ENCODE peak calls at places on chromosomes 6 and 20, in seven cellular contexts. One of them, this sample, is unnamed.

GRCh38 chr6:149723771-149724417 is 6.0 kb upstream of the LATS1 start:
- DNase-seq in H1: no peak
- DNase-seq in GM12878: no peak
- DNase-seq in HepG2: peak; percentile 77
- DNase-seq in K562: peak; percentile 89
- DNase-seq in SK-N-SH: peak; percentile 53
- DNase-seq in HCT116: peak; percentile 60
- DNase-seq in this sample: peak; percentile 79

GRCh38 chr20:46767127-46767761 is 57.8 kb downstream of the SLC2A10 start:
- DNase-seq in HepG2: peak; percentile 63
- DNase-seq in K562: peak; percentile 56
- DNase-seq in H1: peak; percentile 72
- DNase-seq in GM12878: no peak
- DNase-seq in HCT116: peak; percentile 46
- DNase-seq in SK-N-SH: peak; percentile 43
- DNase-seq in this sample: peak; percentile 36

GRCh38 chr6:168414696-168415095 is 26.3 kb upstream of the SMOC2 start:
- DNase-seq in HepG2: no peak
- DNase-seq in SK-N-SH: no peak
- DNase-seq in K562: no peak
- DNase-seq in HCT116: no peak
- DNase-seq in H1: no peak
- DNase-seq in GM12878: no peak
- DNase-seq in this sample: no peak

GRCh38 chr6:154932562-154933027 is 62.5 kb upstream of the TIAM2 start:
- DNase-seq in H1: no peak
- DNase-seq in HCT116: peak; percentile 46
- DNase-seq in SK-N-SH: peak; percentile 38
- DNase-seq in K562: peak; percentile 23
- DNase-seq in HepG2: peak; percentile 85
- DNase-seq in GM12878: no peak
- DNase-seq in this sample: peak; percentile 78

GRCh38 chr6:130928993-130929678 is 101.9 kb downstream of the SMLR1 start:
- DNase-seq in H1: no peak
- DNase-seq in HepG2: no peak
- DNase-seq in K562: no peak
- DNase-seq in SK-N-SH: no peak
- DNase-seq in HCT116: no peak
- DNase-seq in GM12878: no peak
- DNase-seq in this sample: peak; percentile 91

GRCh38 chr6:163750436-163751031 is 336.0 kb downstream of the QKI start:
- DNase-seq in H1: no peak
- DNase-seq in HepG2: no peak
- DNase-seq in SK-N-SH: no peak
- DNase-seq in K562: no peak
- DNase-seq in GM12878: no peak
- DNase-seq in HCT116: no peak
- DNase-seq in this sample: no peak

GRCh38 chr6:36130672-36131516 is 581 bp downstream of the MAPK13 start:
- DNase-seq in HepG2: peak; percentile 73
- DNase-seq in SK-N-SH: no peak
- DNase-seq in GM12878: no peak
- DNase-seq in H1: peak; percentile 78
- DNase-seq in HCT116: peak; percentile 31
- DNase-seq in K562: no peak
- DNase-seq in this sample: no peak

GRCh38 chr6:40472354-40472753 is 114.8 kb downstream of the LRFN2 start:
- DNase-seq in GM12878: no peak
- DNase-seq in H1: no peak
- DNase-seq in HCT116: no peak
- DNase-seq in HepG2: no peak
- DNase-seq in SK-N-SH: no peak
- DNase-seq in K562: no peak
- DNase-seq in this sample: no peak

GRCh38 chr6:33641144-33641543 is 20.0 kb downstream of the ITPR3 start:
- DNase-seq in K562: no peak
- DNase-seq in HCT116: no peak
- DNase-seq in H1: no peak
- DNase-seq in SK-N-SH: no peak
- DNase-seq in HepG2: no peak
- DNase-seq in GM12878: no peak
- DNase-seq in this sample: no peak

GRCh38 chr20:7841967-7842301 is 98.3 kb downstream of the HAO1 start:
- DNase-seq in GM12878: no peak
- DNase-seq in K562: no peak
- DNase-seq in HepG2: no peak
- DNase-seq in HCT116: no peak
- DNase-seq in H1: no peak
- DNase-seq in SK-N-SH: no peak
- DNase-seq in this sample: peak; percentile 83

GRCh38 chr6:160996316-160996715 is 4.7 kb downstream of the MAP3K4 start:
- DNase-seq in SK-N-SH: no peak
- DNase-seq in K562: no peak
- DNase-seq in H1: no peak
- DNase-seq in HCT116: no peak
- DNase-seq in GM12878: no peak
- DNase-seq in HepG2: no peak
- DNase-seq in this sample: no peak

GRCh38 chr6:117676577-117677218 is 1.4 kb downstream of the NUS1 start:
- DNase-seq in K562: no peak
- DNase-seq in GM12878: no peak
- DNase-seq in SK-N-SH: no peak
- DNase-seq in HCT116: no peak
- DNase-seq in HepG2: no peak
- DNase-seq in H1: no peak
- DNase-seq in this sample: no peak

GRCh38 chr20:10337291-10337690 is 96.7 kb downstream of the MKKS start:
- DNase-seq in H1: no peak
- DNase-seq in HepG2: no peak
- DNase-seq in HCT116: no peak
- DNase-seq in SK-N-SH: no peak
- DNase-seq in K562: no peak
- DNase-seq in GM12878: no peak
- DNase-seq in this sample: no peak

GRCh38 chr6:62283828-62284411 is 2.1 kb downstream of the KHDRBS2 start:
- DNase-seq in K562: peak; percentile 14
- DNase-seq in HepG2: peak; percentile 50
- DNase-seq in GM12878: no peak
- DNase-seq in HCT116: peak; percentile 7
- DNase-seq in SK-N-SH: peak; percentile 23
- DNase-seq in H1: no peak
- DNase-seq in this sample: peak; percentile 0

GRCh38 chr20:62647521-62648317 is 5.4 kb downstream of the SLCO4A1 start:
- DNase-seq in HepG2: no peak
- DNase-seq in HCT116: no peak
- DNase-seq in H1: no peak
- DNase-seq in GM12878: no peak
- DNase-seq in K562: no peak
- DNase-seq in SK-N-SH: no peak
- DNase-seq in this sample: no peak

GRCh38 chr20:19449051-19449450 is 236.6 kb downstream of the SLC24A3 start:
- DNase-seq in HCT116: no peak
- DNase-seq in HepG2: no peak
- DNase-seq in K562: no peak
- DNase-seq in H1: no peak
- DNase-seq in SK-N-SH: no peak
- DNase-seq in GM12878: no peak
- DNase-seq in this sample: no peak

GRCh38 chr6:32149932-32150920 is 1.5 kb downstream of the PRRT1 start:
- DNase-seq in SK-N-SH: no peak
- DNase-seq in GM12878: no peak
- DNase-seq in K562: no peak
- DNase-seq in H1: peak; percentile 78
- DNase-seq in HCT116: no peak
- DNase-seq in HepG2: no peak
- DNase-seq in this sample: no peak

GRCh38 chr6:146697921-146698320 is 99.1 kb downstream of the ADGB start:
- DNase-seq in K562: no peak
- DNase-seq in H1: no peak
- DNase-seq in SK-N-SH: no peak
- DNase-seq in HCT116: no peak
- DNase-seq in GM12878: no peak
- DNase-seq in HepG2: no peak
- DNase-seq in this sample: no peak

GRCh38 chr6:146701632-146702031 is 102.9 kb downstream of the ADGB start:
- DNase-seq in H1: no peak
- DNase-seq in SK-N-SH: no peak
- DNase-seq in HepG2: no peak
- DNase-seq in GM12878: no peak
- DNase-seq in K562: no peak
- DNase-seq in HCT116: no peak
- DNase-seq in this sample: no peak

GRCh38 chr6:146700078-146700686 is 101.4 kb downstream of the ADGB start:
- DNase-seq in GM12878: peak; percentile 26
- DNase-seq in H1: no peak
- DNase-seq in HCT116: peak; percentile 64
- DNase-seq in K562: peak; percentile 90
- DNase-seq in SK-N-SH: peak; percentile 48
- DNase-seq in HepG2: peak; percentile 84
- DNase-seq in this sample: peak; percentile 83
- TF ChIP-seq RAD21 in GM12878: peak; percentile 78
- TF ChIP-seq RAD21 in H1: peak; percentile 92
- TF ChIP-seq RAD21 in HCT116: peak; percentile 82
- TF ChIP-seq RAD21 in K562: peak; percentile 98
- TF ChIP-seq RAD21 in SK-N-SH: peak; percentile 95
- TF ChIP-seq RAD21 in HepG2: peak; percentile 75
- TF ChIP-seq RAD21 in this sample: peak; percentile 85

DNA sequence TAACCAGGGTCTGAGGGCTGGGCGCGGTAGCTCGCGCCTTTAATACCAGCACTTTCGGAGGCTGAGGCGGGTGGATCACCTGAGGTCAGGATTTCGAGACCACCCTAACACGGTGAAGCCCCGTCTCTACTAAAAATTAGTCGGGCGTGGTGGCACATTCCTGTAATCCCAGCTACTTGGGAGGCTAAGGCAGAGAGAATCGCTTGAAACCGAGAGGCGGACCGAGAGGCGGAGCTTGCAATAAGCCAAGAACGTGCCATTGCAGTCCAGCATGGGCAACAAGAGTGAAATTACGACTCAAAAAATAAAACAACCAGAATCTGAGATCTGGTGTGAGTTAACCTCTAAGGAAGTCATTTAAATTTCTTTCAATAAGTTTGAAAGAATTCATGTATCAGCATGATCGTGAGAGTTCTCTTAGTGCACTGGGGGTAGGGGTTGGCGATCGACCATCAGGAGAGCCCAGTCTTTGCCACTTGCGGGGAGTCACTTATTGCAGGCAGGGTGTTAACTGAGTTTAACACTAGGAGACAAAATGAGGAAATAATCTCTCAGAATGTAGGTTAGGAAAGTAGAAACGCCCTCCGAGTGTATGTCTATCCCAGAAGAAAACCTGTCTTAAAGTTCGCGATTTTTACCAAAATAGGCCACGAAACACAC is 206.5 kb upstream of the ZNF184 start:
- DNase-seq in HepG2: no peak
- DNase-seq in H1: no peak
- DNase-seq in HCT116: no peak
- DNase-seq in SK-N-SH: no peak
- DNase-seq in GM12878: no peak
- DNase-seq in K562: no peak
- DNase-seq in this sample: no peak
- H2AFZ ChIP-seq in HepG2: no peak overlapping the region
- H2AFZ ChIP-seq in H1: no peak overlapping the region
- H2AFZ ChIP-seq in HCT116: no peak overlapping the region
- H2AFZ ChIP-seq in SK-N-SH: peak overlapping the region; percentile 52
- H2AFZ ChIP-seq in GM12878: peak overlapping the region; percentile 61
- H2AFZ ChIP-seq in K562: no peak overlapping the region
- H2AFZ ChIP-seq in this sample: no peak overlapping the region

GRCh38 chr6:35049885-35050284 is 91.3 kb downstream of the TCP11 start:
- DNase-seq in HepG2: no peak
- DNase-seq in GM12878: no peak
- DNase-seq in K562: peak; percentile 14
- DNase-seq in H1: no peak
- DNase-seq in SK-N-SH: peak; percentile 66
- DNase-seq in HCT116: no peak
- DNase-seq in this sample: peak; percentile 93
- H3K4me2 ChIP-seq in HepG2: no peak overlapping the region
- H3K4me2 ChIP-seq in GM12878: no peak overlapping the region
- H3K4me2 ChIP-seq in K562: no peak overlapping the region
- H3K4me2 ChIP-seq in H1: no peak overlapping the region
- H3K4me2 ChIP-seq in SK-N-SH: no peak overlapping the region
- H3K4me2 ChIP-seq in HCT116: no peak overlapping the region
- H3K4me2 ChIP-seq in this sample: peak overlapping the region; percentile 49

DNA sequence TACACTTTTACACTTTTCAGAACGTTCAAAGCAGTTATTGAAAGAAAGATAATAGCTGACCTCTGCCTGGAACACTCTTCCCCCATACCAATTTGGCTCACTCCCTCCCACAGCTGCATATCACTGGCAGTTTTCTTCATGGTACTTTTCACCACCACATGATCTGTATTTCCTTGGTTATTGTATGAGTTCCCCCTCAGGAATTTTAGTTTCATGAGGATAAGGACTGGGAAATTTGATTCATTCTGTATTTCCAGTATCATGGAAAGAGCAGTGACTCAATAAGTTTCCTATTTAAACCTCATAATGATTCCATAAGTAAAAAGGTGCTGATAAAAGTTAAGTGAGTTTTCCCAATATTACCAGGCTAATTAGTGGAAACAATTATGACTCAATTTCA is 16.0 kb downstream of the HTR1B start:
- DNase-seq in K562: no peak
- DNase-seq in SK-N-SH: no peak
- DNase-seq in GM12878: no peak
- DNase-seq in H1: no peak
- DNase-seq in HepG2: no peak
- DNase-seq in HCT116: no peak
- DNase-seq in this sample: peak; percentile 87
- TF ChIP-seq RAD21 in K562: no peak
- TF ChIP-seq RAD21 in SK-N-SH: no peak
- TF ChIP-seq RAD21 in GM12878: no peak
- TF ChIP-seq RAD21 in H1: no peak
- TF ChIP-seq RAD21 in HepG2: no peak
- TF ChIP-seq RAD21 in HCT116: no peak
- TF ChIP-seq RAD21 in this sample: no peak